ENCODE peak calls at places on chromosomes 1 and 21, in seven cellular contexts. T is mesendoderm, S is IMR-90, K is H9, A is H1, D is trophoblast cell, F is mesenchymal stem cell. Q is an unnamed sample.

GRCh38 chr1:59163268-59164092 is 133.4 kb upstream of the FGGY start:
- DNase-seq in T (no peak), S (peak; percentile 65), K (no peak), A (no peak), D (no peak), F (peak; percentile 72), Q (no peak)

GRCh38 chr21:25986928-25987327 is 183.6 kb downstream of the APP start:
- DNase-seq in T (no peak), S (no peak), K (no peak), A (no peak), D (no peak), F (no peak), Q (no peak)

GRCh38 chr21:14737922-14738321 is 191.8 kb upstream of the SAMSN1 start:
- DNase-seq in T (peak; percentile 66), S (peak; percentile 8), K (no peak), A (no peak), D (peak; percentile 36), F (peak; percentile 42), Q (peak; percentile 5)

GRCh38 chr1:43653339-43653738 is 3.4 kb downstream of the KDM4A start:
- DNase-seq in T (peak; percentile 89), S (peak; percentile 37), K (peak; percentile 86), A (peak; percentile 60), D (no peak), F (peak; percentile 63), Q (no peak)

GRCh38 chr1:213256438-213257087 is 205.5 kb downstream of the RPS6KC1 start:
- DNase-seq in T (no peak), S (no peak), K (no peak), A (no peak), D (no peak), F (no peak), Q (no peak)

GRCh38 chr1:228333739-228334115 is 72.9 kb downstream of the TRIM11 start:
- DNase-seq in T (no peak), S (no peak), K (peak; percentile 13), A (no peak), D (no peak), F (no peak), Q (no peak)

GRCh38 chr1:219340796-219341195 is 167.1 kb downstream of the LYPLAL1 start:
- DNase-seq in T (no peak), S (peak; percentile 85), K (no peak), A (no peak), D (no peak), F (peak; percentile 5), Q (no peak)

GRCh38 chr1:155082301-155082940 is 3.8 kb downstream of the EFNA3 start:
- DNase-seq in T (no peak), S (no peak), K (no peak), A (peak; percentile 60), D (no peak), F (no peak), Q (no peak)

GRCh38 chr1:163275222-163275621 is 46.5 kb upstream of the NUF2 start:
- DNase-seq in T (no peak), S (peak; percentile 35), K (no peak), A (no peak), D (no peak), F (peak; percentile 33), Q (no peak)

GRCh38 chr1:82152356-82153281 is 351.9 kb downstream of the ADGRL2 start:
- DNase-seq in T (no peak), S (no peak), K (no peak), A (no peak), D (no peak), F (no peak), Q (no peak)

GRCh38 chr1:151831605-151832004 is at the start of gene RORC:
- DNase-seq in T (no peak), S (no peak), K (no peak), A (no peak), D (no peak), F (no peak), Q (no peak)

DNA sequence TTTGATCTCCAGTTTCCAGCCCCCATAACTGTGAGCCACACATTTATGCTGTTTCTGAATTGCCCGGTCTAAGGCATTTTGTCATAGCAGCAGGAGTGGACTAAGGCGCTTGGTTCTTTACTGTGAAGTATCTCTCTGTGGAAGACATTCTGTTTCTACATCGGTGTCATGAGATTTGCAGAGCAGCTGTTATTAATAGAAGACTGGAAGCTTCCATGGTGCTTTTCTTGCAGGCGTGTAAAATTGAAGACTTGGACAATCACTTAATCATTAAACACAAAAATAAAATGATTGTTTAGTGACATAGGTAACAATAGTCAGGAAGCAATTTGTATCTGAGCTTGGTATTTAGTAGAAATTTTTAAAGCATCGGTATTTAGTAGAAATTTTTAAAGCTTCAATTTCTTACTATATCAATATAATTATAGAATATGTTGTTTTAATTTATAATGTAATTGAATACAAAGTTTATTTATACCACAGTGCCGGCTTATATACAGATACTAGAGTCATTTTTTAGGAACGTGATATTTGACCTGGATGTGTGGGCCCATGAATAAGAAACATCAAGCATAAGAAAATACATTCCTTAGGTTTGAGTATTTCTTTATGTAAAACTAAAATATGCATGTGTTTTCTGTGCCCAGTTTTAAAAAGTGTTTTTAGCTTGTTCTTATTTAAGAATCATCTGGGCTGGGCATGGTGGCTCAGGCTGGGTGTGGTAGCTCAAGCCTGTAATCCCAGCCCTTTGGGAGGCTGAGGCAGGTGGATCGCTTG is 60.6 kb upstream of the COL6A1 start:
- DNase-seq in T (no peak), S (peak; percentile 84), K (no peak), A (no peak), D (no peak), F (no peak), Q (no peak)
- H2BK5ac ChIP-seq in T (no peak overlapping the region), S (peak overlapping the region; percentile 86), K (no peak overlapping the region), A (no peak overlapping the region), D (no peak overlapping the region), F (no peak overlapping the region), Q (no peak overlapping the region)

GRCh38 chr1:245863566-245864184 is 643.4 kb downstream of the SMYD3 start:
- DNase-seq in T (no peak), S (peak; percentile 60), K (no peak), A (no peak), D (no peak), F (no peak), Q (no peak)

GRCh38 chr1:245859510-245860114 is 647.5 kb downstream of the SMYD3 start:
- DNase-seq in T (no peak), S (peak; percentile 84), K (no peak), A (no peak), D (no peak), F (peak; percentile 38), Q (no peak)

GRCh38 chr1:245860681-245861552 is 646.2 kb downstream of the SMYD3 start:
- DNase-seq in T (no peak), S (peak; percentile 71), K (no peak), A (no peak), D (peak; percentile 60), F (peak; percentile 59), Q (no peak)

GRCh38 chr1:245864872-245865271 is 642.2 kb downstream of the SMYD3 start:
- DNase-seq in T (no peak), S (no peak), K (no peak), A (no peak), D (no peak), F (no peak), Q (no peak)

DNA sequence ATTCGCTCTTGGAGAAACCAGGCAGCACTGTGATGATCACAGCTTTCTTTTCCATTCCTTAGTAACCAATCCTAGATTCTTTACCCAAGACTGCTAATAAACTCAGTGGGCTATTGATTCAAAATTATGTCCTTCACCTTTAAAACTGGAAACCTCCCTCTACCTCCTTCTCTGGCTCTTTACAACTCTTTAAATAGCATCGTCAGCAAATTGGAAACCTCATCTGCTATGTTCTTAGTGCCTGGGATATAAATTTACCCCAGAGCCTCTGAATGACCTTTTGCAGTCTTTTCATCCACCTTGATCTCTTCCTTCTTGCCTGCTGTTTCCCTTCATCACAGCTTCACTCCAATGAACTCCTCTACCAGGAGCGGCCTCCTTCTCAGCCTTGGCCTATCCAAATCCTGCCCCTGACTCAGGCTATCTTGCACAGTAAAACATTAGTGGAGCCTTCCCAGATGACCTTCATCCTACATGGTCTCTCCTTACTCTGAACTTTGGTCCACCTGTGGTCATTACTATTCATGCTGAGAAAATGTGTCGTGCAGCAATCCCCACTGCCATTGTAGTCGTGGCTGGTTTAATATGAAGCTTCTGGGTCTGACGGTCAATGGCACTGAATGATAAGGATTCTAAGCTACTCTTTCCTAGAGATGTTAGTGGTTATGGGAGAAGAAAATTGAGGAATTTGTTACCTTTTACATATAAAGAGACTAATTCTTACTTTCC is 644.1 kb downstream of the SMYD3 start:
- DNase-seq in T (no peak), S (no peak), K (no peak), A (no peak), D (no peak), F (no peak), Q (no peak)
- H3K18ac ChIP-seq in T (no peak overlapping the region), S (peak overlapping the region; percentile 55), K (no peak overlapping the region), A (no peak overlapping the region), D (no peak overlapping the region), F (no peak overlapping the region), Q (no peak overlapping the region)

GRCh38 chr1:225739542-225740107 is 38.0 kb upstream of the SRP9 start:
- DNase-seq in T (no peak), S (no peak), K (no peak), A (no peak), D (no peak), F (no peak), Q (no peak)

GRCh38 chr1:225736651-225737097 is 41.0 kb upstream of the SRP9 start:
- DNase-seq in T (no peak), S (no peak), K (no peak), A (no peak), D (no peak), F (peak; percentile 34), Q (no peak)

GRCh38 chr1:225737866-225738265 is 39.8 kb upstream of the SRP9 start:
- DNase-seq in T (no peak), S (no peak), K (no peak), A (no peak), D (no peak), F (no peak), Q (no peak)

GRCh38 chr1:225737179-225737578 is 40.4 kb upstream of the SRP9 start:
- DNase-seq in T (no peak), S (no peak), K (no peak), A (no peak), D (no peak), F (no peak), Q (no peak)

DNA sequence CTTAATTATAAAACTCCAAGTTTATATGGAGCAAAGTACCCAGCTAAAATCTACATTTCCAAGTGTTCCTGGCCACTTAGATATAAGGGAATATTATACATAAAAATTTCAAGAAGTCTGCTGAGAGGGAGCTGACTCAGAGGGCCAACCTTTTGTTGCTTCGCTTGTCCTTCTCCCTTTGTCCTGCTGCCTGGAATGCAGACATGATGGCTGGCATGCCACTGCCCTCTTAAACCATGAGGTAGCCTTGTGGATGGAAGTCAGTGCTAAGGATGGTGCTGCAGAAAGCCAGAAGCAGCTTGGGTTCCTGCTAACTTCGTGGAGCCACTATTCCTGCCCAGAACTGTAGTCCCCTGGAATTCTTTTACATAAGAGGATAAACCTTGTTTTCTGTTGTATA is 38.9 kb upstream of the SRP9 start:
- DNase-seq in T (no peak), S (no peak), K (no peak), A (no peak), D (no peak), F (no peak), Q (no peak)
- H2BK5ac ChIP-seq in T (no peak overlapping the region), S (no peak overlapping the region), K (no peak overlapping the region), A (no peak overlapping the region), D (no peak overlapping the region), F (no peak overlapping the region), Q (no peak overlapping the region)

DNA sequence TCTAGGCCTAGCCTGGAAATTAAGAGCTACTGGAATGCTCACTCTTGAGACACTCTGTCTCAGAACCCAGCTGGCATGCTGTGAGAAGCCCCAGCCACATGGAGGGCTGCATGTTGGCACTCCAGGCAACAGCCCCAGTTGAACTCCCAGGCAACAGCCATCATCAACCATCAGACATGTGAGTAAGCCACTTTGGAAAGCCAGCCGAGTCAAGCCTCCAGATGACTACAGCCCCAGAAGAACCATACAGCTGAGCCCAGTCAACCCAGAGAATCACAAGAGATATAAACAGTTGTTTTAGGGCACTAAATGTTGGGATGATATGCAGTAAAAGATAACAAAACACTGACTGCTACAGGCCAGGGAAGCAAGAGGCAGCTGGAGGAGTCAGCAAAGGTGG is 17.7 kb upstream of the MAN1C1 start:
- DNase-seq in T (no peak), S (no peak), K (no peak), A (no peak), D (no peak), F (no peak), Q (no peak)
- H3K18ac ChIP-seq in T (no peak overlapping the region), S (no peak overlapping the region), K (no peak overlapping the region), A (no peak overlapping the region), D (no peak overlapping the region), F (no peak overlapping the region), Q (no peak overlapping the region)